ENCODE peak calls at places on chromosome 5, in ten cellular contexts. P is right lobe of liver; L is osteocyte; N is neuronal stem cell; I is amygdala; V is C1 segment of cervical spinal cord; W is type B pancreatic cell; G is memory B cell; S is Daoy; F is activated effector memory CD4-positive, alpha-beta T cell treated with anti-CD3 and anti-CD28 coated beads, Interleukin-2, amount 50 U/mL, for 16 hours. T is an unnamed sample.

GRCh38 chr5:122585111-122585415 is 189.8 kb upstream of the SNX2 start:
- DNase-seq in P (no peak), L (no peak), N (no peak), I (no peak), V (no peak), W (no peak), G (no peak), S (no peak), F (no peak), T (no peak)

GRCh38 chr5:4781312-4781711 is 358.8 kb upstream of the ADAMTS16 start:
- DNase-seq in P (no peak), L (no peak), N (no peak), I (no peak), V (no peak), W (no peak), G (no peak), S (no peak), F (no peak), T (peak; percentile 20)

GRCh38 chr5:147690595-147690994 is 91.9 kb downstream of the JAKMIP2 start:
- DNase-seq in P (no peak), L (no peak), N (no peak), I (no peak), V (no peak), W (no peak), G (no peak), S (peak; percentile 35), F (no peak), T (peak; percentile 64)

GRCh38 chr5:133933670-133934295 is 34.6 kb downstream of the C5orf15 start:
- DNase-seq in P (no peak), L (no peak), N (no peak), I (no peak), V (no peak), W (no peak), G (no peak), S (no peak), F (no peak), T (no peak)

GRCh38 chr5:168708301-168708695 is 129.1 kb upstream of the PANK3 start:
- DNase-seq in P (no peak), L (no peak), N (no peak), I (no peak), V (no peak), W (peak; percentile 36), G (no peak), S (no peak), F (no peak), T (no peak)

GRCh38 chr5:2164586-2164985 is 281.9 kb upstream of the IRX4 start:
- DNase-seq in P (no peak), L (no peak), N (no peak), I (no peak), V (no peak), W (no peak), G (no peak), S (no peak), F (no peak), T (no peak)

GRCh38 chr5:118775790-118776499 is 212.4 kb downstream of the DTWD2 start:
- DNase-seq in P (no peak), L (no peak), N (no peak), I (no peak), V (no peak), W (no peak), G (no peak), S (no peak), F (no peak), T (peak; percentile 27)

GRCh38 chr5:102807878-102808502 is 52.9 kb downstream of the PAM start:
- DNase-seq in P (no peak), L (no peak), N (peak; percentile 15), I (no peak), V (no peak), W (no peak), G (no peak), S (peak; percentile 64), F (no peak), T (no peak)

GRCh38 chr5:35458824-35459207 is 158.8 kb upstream of the SPEF2 start:
- DNase-seq in P (peak; percentile 68), L (no peak), N (no peak), I (no peak), V (no peak), W (no peak), G (no peak), S (no peak), F (no peak), T (peak; percentile 17)

GRCh38 chr5:120155873-120156272 is 308.2 kb upstream of the PRR16 start:
- DNase-seq in P (no peak), L (no peak), N (no peak), I (no peak), V (no peak), W (no peak), G (no peak), S (no peak), F (no peak), T (peak; percentile 69)

GRCh38 chr5:134511796-134512660 is 13.4 kb upstream of the JADE2 start:
- DNase-seq in P (peak; percentile 93), L (no peak), N (no peak), I (no peak), V (no peak), W (no peak), G (no peak), S (peak; percentile 52), F (no peak), T (peak; percentile 95)

GRCh38 chr5:1568201-1568979 is 44.6 kb upstream of the LPCAT1 start:
- DNase-seq in P (no peak), L (no peak), N (no peak), I (no peak), V (no peak), W (no peak), G (no peak), S (peak; percentile 65), F (no peak), T (peak; percentile 91)

GRCh38 chr5:113140837-113141661 is 164.5 kb downstream of the DCP2 start:
- DNase-seq in P (no peak), L (no peak), N (no peak), I (no peak), V (peak; percentile 11), W (no peak), G (no peak), S (no peak), F (no peak), T (peak; percentile 80)

GRCh38 chr5:16737620-16738364 is 121.0 kb upstream of the RETREG1 start:
- DNase-seq in P (no peak), L (no peak), N (no peak), I (peak; percentile 39), V (no peak), W (no peak), G (no peak), S (no peak), F (no peak), T (no peak)

GRCh38 chr5:147407094-147407681 is 102.7 kb downstream of the DPYSL3 start:
- DNase-seq in P (no peak), L (no peak), N (no peak), I (no peak), V (no peak), W (no peak), G (no peak), S (peak; percentile 44), F (no peak), T (no peak)

GRCh38 chr5:81908771-81909170 is 63.1 kb upstream of the ATG10 start:
- DNase-seq in P (no peak), L (no peak), N (no peak), I (no peak), V (no peak), W (no peak), G (no peak), S (no peak), F (no peak), T (no peak)

GRCh38 chr5:59241564-59241963 is 652.0 kb downstream of the PDE4D start:
- DNase-seq in P (no peak), L (no peak), N (no peak), I (no peak), V (no peak), W (no peak), G (no peak), S (no peak), F (no peak), T (no peak)

GRCh38 chr5:5572010-5572982 is 149.8 kb downstream of the ICE1 start:
- DNase-seq in P (no peak), L (no peak), N (no peak), I (peak; percentile 13), V (no peak), W (no peak), G (no peak), S (peak; percentile 61), F (no peak), T (no peak)

GRCh38 chr5:131265318-131265803 is 1.5 kb downstream of the CDC42SE2 start:
- DNase-seq in P (no peak), L (no peak), N (no peak), I (no peak), V (no peak), W (no peak), G (no peak), S (peak; percentile 19), F (no peak), T (peak; percentile 70)

GRCh38 chr5:24245821-24246220 is 399.0 kb downstream of the CDH10 start:
- DNase-seq in P (no peak), L (no peak), N (no peak), I (no peak), V (no peak), W (no peak), G (no peak), S (no peak), F (no peak), T (no peak)

GRCh38 chr5:139214646-139215045 is 16.5 kb upstream of the SIL1 start:
- DNase-seq in P (no peak), L (no peak), N (no peak), I (no peak), V (no peak), W (no peak), G (no peak), S (no peak), F (no peak), T (no peak)

GRCh38 chr5:149959406-149960236 is 937 bp upstream of the SLC26A2 start:
- DNase-seq in P (no peak), L (no peak), N (no peak), I (no peak), V (no peak), W (no peak), G (peak; percentile 25), S (peak; percentile 59), F (peak; percentile 76), T (peak; percentile 89)

T was measured in MCF 10A.